ENCODE peak calls at places on chromosome 4, in four cellular contexts. One of them, this sample, is unnamed.
A peak's percentile ranks its signal among the peaks of the same experiment; 100 is the strongest.

GRCh38 chr4:185987976-185988627 is 80.9 kb upstream of the TLR3 start:
- DNase-seq in Karpas-422: no peak
- DNase-seq in LNCaP clone FGC: no peak
- DNase-seq in CD8-positive, alpha-beta memory T cell: no peak
- DNase-seq in this sample: no peak

GRCh38 chr4:120977435-120977997 is 55.0 kb upstream of the PRDM5 start:
- DNase-seq in Karpas-422: peak; percentile 87
- DNase-seq in LNCaP clone FGC: peak; percentile 1
- DNase-seq in CD8-positive, alpha-beta memory T cell: no peak
- DNase-seq in this sample: peak; percentile 46

GRCh38 chr4:94636004-94636403 is 121.8 kb upstream of the BMPR1B start:
- DNase-seq in Karpas-422: no peak
- DNase-seq in LNCaP clone FGC: no peak
- DNase-seq in CD8-positive, alpha-beta memory T cell: no peak
- DNase-seq in this sample: no peak

GRCh38 chr4:104752337-104752736 is 257.6 kb upstream of the CXXC4 start:
- DNase-seq in Karpas-422: no peak
- DNase-seq in LNCaP clone FGC: no peak
- DNase-seq in CD8-positive, alpha-beta memory T cell: no peak
- DNase-seq in this sample: no peak

GRCh38 chr4:181855307-181855706 is 387.9 kb upstream of the TENM3 start:
- DNase-seq in Karpas-422: no peak
- DNase-seq in LNCaP clone FGC: no peak
- DNase-seq in CD8-positive, alpha-beta memory T cell: no peak
- DNase-seq in this sample: no peak

GRCh38 chr4:24984602-24985532 is 45.9 kb downstream of the LGI2 start:
- DNase-seq in Karpas-422: no peak
- DNase-seq in LNCaP clone FGC: no peak
- DNase-seq in CD8-positive, alpha-beta memory T cell: no peak
- DNase-seq in this sample: no peak

GRCh38 chr4:177482367-177482766 is 40.1 kb upstream of the AGA start:
- DNase-seq in Karpas-422: no peak
- DNase-seq in LNCaP clone FGC: no peak
- DNase-seq in CD8-positive, alpha-beta memory T cell: no peak
- DNase-seq in this sample: no peak

GRCh38 chr4:101651778-101652177 is 138.8 kb upstream of the BANK1 start:
- DNase-seq in Karpas-422: no peak
- DNase-seq in LNCaP clone FGC: no peak
- DNase-seq in CD8-positive, alpha-beta memory T cell: no peak
- DNase-seq in this sample: no peak

GRCh38 chr4:25857403-25857802 is 5.4 kb downstream of the SEL1L3 start:
- DNase-seq in Karpas-422: peak; percentile 72
- DNase-seq in LNCaP clone FGC: no peak
- DNase-seq in CD8-positive, alpha-beta memory T cell: no peak
- DNase-seq in this sample: no peak

GRCh38 chr4:1786544-1787362 is 6.3 kb upstream of the FGFR3 start:
- DNase-seq in Karpas-422: no peak
- DNase-seq in LNCaP clone FGC: no peak
- DNase-seq in CD8-positive, alpha-beta memory T cell: no peak
- DNase-seq in this sample: no peak

DNA sequence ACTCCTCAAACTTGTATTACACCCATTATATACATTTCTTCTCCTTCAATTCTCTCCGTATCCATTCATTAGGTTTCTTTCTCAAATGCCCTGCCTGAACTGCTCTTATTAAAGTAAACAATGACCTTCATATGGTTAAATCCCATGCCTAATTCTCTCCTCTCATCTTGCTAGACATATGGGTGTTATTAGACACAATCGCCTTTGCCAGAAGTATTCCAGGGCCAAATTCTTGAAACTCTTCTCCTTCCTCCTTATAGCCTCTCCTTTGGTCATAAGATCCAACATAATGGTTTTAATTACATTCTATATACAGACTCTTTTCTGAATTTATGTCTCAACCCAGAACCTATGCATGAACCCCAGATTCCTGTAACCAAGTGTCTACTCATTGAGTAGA is 4.8 kb downstream of the ANXA10 start:
- DNase-seq in Karpas-422: no peak
- DNase-seq in LNCaP clone FGC: no peak
- DNase-seq in CD8-positive, alpha-beta memory T cell: no peak
- DNase-seq in this sample: no peak
- H3K4me3 ChIP-seq in Karpas-422: no peak overlapping the region
- H3K4me3 ChIP-seq in LNCaP clone FGC: no peak overlapping the region
- H3K4me3 ChIP-seq in CD8-positive, alpha-beta memory T cell: no peak overlapping the region
- H3K4me3 ChIP-seq in this sample: no peak overlapping the region

DNA sequence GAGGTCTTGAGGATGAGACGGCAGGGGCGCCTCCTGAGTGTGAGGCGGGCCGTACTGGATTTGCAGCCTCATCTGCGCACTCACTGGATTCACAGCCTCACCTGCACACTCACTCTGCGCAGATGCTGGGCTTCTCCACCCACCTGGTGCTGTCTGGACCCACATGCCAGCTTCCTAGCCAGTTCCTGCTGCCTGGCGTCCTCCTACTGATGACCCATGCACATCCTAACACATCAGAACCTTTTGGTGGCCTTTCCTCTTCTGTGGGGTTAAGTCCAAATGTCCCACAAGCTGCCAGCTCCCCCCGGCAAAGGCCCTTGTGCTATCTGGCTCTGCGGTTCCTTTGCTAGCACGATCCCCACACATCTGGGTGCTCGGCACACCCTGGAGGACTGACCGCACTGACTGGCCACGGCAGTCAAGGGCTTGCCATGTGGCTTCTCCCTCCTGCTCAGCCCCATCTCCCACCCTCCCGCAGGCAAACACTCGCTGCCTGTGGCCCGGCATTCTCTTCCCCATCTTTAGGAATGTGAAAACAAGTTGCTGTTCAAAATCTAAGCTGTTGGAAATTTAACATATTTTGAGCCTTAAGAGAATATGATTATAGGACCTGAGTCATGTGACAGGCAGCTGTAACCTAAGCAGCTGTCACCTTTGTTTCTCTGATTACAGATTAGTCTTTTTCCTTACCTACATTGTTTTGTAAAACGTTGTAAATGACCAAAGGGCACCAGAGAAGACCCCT is 39.4 kb upstream of the AFAP1 start:
- DNase-seq in Karpas-422: no peak
- DNase-seq in LNCaP clone FGC: no peak
- DNase-seq in CD8-positive, alpha-beta memory T cell: no peak
- DNase-seq in this sample: no peak
- H3K4me3 ChIP-seq in Karpas-422: no peak overlapping the region
- H3K4me3 ChIP-seq in LNCaP clone FGC: no peak overlapping the region
- H3K4me3 ChIP-seq in CD8-positive, alpha-beta memory T cell: no peak overlapping the region
- H3K4me3 ChIP-seq in this sample: no peak overlapping the region

DNA sequence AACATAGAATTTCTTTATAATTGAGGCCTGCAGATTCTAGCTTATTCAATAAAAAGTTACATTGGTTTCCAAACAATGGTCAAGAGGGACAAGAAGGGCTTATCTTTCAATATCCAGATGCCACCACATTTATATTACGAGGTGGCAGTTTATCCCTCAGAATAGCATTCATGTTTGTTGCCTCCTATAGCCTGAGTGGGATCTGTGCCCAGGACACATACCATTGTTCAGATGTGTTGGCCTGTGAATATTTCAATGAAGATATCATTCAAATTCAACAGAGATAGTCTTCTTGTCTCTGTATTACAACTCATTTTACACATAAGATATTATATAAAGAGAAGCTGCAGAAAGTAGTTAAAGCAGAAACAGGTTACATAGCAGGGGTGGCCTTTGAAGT is 20.5 kb downstream of the GLRB start:
- DNase-seq in Karpas-422: no peak
- DNase-seq in LNCaP clone FGC: no peak
- DNase-seq in CD8-positive, alpha-beta memory T cell: no peak
- DNase-seq in this sample: no peak
- H3K4me3 ChIP-seq in Karpas-422: no peak overlapping the region
- H3K4me3 ChIP-seq in LNCaP clone FGC: no peak overlapping the region
- H3K4me3 ChIP-seq in CD8-positive, alpha-beta memory T cell: no peak overlapping the region
- H3K4me3 ChIP-seq in this sample: no peak overlapping the region

GRCh38 chr4:6200011-6200921 is at the start of gene JAKMIP1:
- DNase-seq in Karpas-422: no peak
- DNase-seq in LNCaP clone FGC: peak; percentile 15
- DNase-seq in CD8-positive, alpha-beta memory T cell: peak; percentile 90
- DNase-seq in this sample: peak; percentile 73
- H3K4me3 ChIP-seq in Karpas-422: no peak within 1 kb of the TSS
- H3K4me3 ChIP-seq in LNCaP clone FGC: peak within 1 kb of the TSS; percentile 62
- H3K4me3 ChIP-seq in CD8-positive, alpha-beta memory T cell: peak within 1 kb of the TSS; percentile 58
- H3K4me3 ChIP-seq in this sample: peak within 1 kb of the TSS; percentile 82

DNA sequence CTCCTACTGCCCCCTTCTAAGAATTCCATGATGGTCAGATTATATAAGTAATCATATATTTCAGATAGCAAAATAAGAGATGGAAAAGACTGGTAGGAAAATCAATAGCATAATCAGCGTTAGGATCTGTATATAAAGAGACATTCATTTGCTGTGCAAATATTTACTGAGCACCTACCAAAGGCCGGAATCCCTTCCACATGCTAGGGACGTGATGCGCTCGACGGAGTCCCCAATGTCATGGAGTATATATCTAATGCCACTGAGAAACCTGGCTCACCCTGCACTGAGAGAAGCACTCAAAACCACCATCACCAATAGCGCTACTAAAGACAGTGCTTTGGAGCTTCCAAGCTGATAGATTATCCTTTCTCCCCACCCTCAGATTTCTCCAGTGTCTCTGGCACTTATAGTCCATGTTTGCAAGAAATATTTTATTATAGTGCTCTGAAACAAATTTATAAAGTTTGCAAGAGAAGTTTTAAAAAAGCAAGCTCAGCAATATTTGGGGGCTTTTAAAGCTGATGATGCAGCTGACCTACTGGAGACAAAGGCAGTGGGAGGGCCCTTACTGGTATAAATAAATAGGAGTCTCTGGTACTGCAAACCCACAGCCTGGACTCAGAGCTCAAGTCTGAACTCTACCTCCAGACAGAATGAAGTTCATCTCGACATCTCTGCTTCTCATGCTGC is at the start of gene CXCL13:
- DNase-seq in Karpas-422: no peak
- DNase-seq in LNCaP clone FGC: peak; percentile 58
- DNase-seq in CD8-positive, alpha-beta memory T cell: no peak
- DNase-seq in this sample: no peak
- H3K4me3 ChIP-seq in Karpas-422: no peak within 1 kb of the TSS
- H3K4me3 ChIP-seq in LNCaP clone FGC: no peak within 1 kb of the TSS
- H3K4me3 ChIP-seq in CD8-positive, alpha-beta memory T cell: no peak within 1 kb of the TSS
- H3K4me3 ChIP-seq in this sample: no peak within 1 kb of the TSS

GRCh38 chr4:90670183-90670582 is 543.0 kb downstream of the CCSER1 start:
- DNase-seq in Karpas-422: no peak
- DNase-seq in LNCaP clone FGC: no peak
- DNase-seq in CD8-positive, alpha-beta memory T cell: no peak
- DNase-seq in this sample: no peak
- H3K4me3 ChIP-seq in Karpas-422: no peak overlapping the region
- H3K4me3 ChIP-seq in LNCaP clone FGC: no peak overlapping the region
- H3K4me3 ChIP-seq in CD8-positive, alpha-beta memory T cell: no peak overlapping the region
- H3K4me3 ChIP-seq in this sample: no peak overlapping the region

This sample was measured in Jurkat, Clone E6-1.